ENCODE peak calls at places on chromosomes 13 and 19, in ten cellular contexts. Z, T, F, N, B, P, S, D, L and M are unnamed samples. For H3K36me3, the result is how much of the 10 kb centered on the place peaks cover.

GRCh38 chr13:48715977-48716376 is 62.2 kb downstream of the CYSLTR2 start:
- DNase-seq in S (no peak), Z (no peak), D (no peak), N (no peak), B (no peak), T (no peak), P (no peak), L (no peak), F (no peak), M (no peak)

GRCh38 chr13:97567510-97568243 is 133.7 kb downstream of the RAP2A start:
- DNase-seq in Z (no peak), S (peak), F (no peak), B (peak), N (peak), L (peak), T (peak), P (no peak), D (peak), M (no peak)

GRCh38 chr13:35979378-35979911 is 151.7 kb downstream of the DCLK1 start:
- DNase-seq in N (peak), Z (peak), P (no peak), F (no peak), D (peak), S (peak), L (peak), T (no peak), B (peak), M (no peak)

GRCh38 chr13:60244381-60244780 is 80.7 kb upstream of the DIAPH3 start:
- DNase-seq in S (no peak), T (no peak), F (no peak), P (peak), D (no peak), Z (no peak), N (no peak), L (no peak), B (no peak), M (no peak)

GRCh38 chr13:105979586-105979985 is 555.9 kb downstream of the EFNB2 start:
- DNase-seq in D (no peak), F (peak), L (no peak), B (no peak), N (peak), Z (no peak), P (no peak), S (no peak), T (no peak), M (no peak)

GRCh38 chr13:98778749-98779148 is 26.3 kb upstream of the SLC15A1 start:
- DNase-seq in N (no peak), T (no peak), Z (no peak), S (no peak), B (no peak), D (no peak), L (no peak), P (no peak), F (no peak), M (no peak)

GRCh38 chr13:72638059-72638815 is 89.2 kb downstream of the MZT1 start:
- DNase-seq in N (no peak), B (no peak), Z (no peak), S (no peak), F (no peak), L (no peak), T (no peak), P (no peak), D (no peak), M (no peak)

GRCh38 chr13:39012608-39013007 is 22.0 kb upstream of the STOML3 start:
- DNase-seq in B (no peak), F (no peak), T (no peak), N (no peak), S (no peak), Z (no peak), D (no peak), P (no peak), L (no peak), M (no peak)

GRCh38 chr19:47381121-47381520 is 32.0 kb downstream of the DHX34 start:
- DNase-seq in T (no peak), P (peak), N (no peak), B (no peak), S (no peak), L (no peak), F (no peak), Z (no peak), D (no peak), M (no peak)

GRCh38 chr13:33197551-33197971 is 88.0 kb downstream of the STARD13 start:
- DNase-seq in B (no peak), F (no peak), P (no peak), D (no peak), Z (no peak), N (no peak), L (no peak), T (no peak), S (no peak), M (no peak)

GRCh38 chr13:106133025-106133424 is 402.4 kb downstream of the EFNB2 start:
- DNase-seq in Z (no peak), N (no peak), D (no peak), P (no peak), S (no peak), T (no peak), L (peak), F (no peak), B (no peak), M (no peak)

GRCh38 chr19:40398417-40399056 is 8.6 kb upstream of the HIPK4 start:
- DNase-seq in P (no peak), N (peak), F (peak), B (no peak), D (peak), T (peak), S (no peak), Z (no peak), L (peak), M (peak)

DNA sequence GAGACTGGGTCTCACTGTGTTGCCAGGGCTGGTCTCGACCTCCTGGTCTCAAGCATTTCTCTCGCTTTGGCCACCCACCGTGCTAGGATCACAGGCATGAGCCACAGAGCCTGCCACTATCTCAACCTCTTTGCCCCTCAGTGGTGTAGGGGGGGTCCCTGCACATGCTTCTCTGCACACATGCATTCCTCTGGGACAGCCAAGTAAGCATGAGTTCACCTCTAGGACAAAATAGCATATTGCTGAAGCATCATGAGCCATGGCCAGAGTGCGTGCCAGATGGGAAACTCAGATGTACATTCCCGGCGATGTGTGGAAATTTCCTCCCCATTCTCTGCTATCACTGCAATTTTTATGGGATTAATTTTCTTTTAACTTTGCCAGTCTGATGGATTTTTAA is 23.1 kb downstream of the CHAF1A start:
- DNase-seq in Z (no peak), S (no peak), F (no peak), N (no peak), P (no peak), T (no peak), B (no peak), D (no peak), L (peak), M (no peak)
- H3K27ac ChIP-seq in Z (no peak), S (no peak), F (no peak), N (no peak), P (no peak), T (no peak), B (no peak), D (no peak), L (peak), M (no peak)

GRCh38 chr19:2986951-2987491 is 9.7 kb downstream of the TLE6 start:
- DNase-seq in F (peak), D (no peak), N (no peak), B (no peak), L (no peak), Z (no peak), P (no peak), S (no peak), T (no peak), M (no peak)
- H3K4me3 ChIP-seq in F (no peak), D (no peak), N (no peak), B (no peak), L (no peak), Z (no peak), P (no peak), S (no peak), T (no peak), M (no peak)

GRCh38 chr19:45069056-45069455 is 7.2 kb downstream of the ZNF296 start:
- DNase-seq in T (no peak), F (no peak), B (no peak), L (peak), N (peak), S (no peak), P (peak), Z (no peak), D (peak), M (no peak)

GRCh38 chr19:45070861-45071544 is 5.3 kb downstream of the ZNF296 start:
- DNase-seq in N (no peak), L (no peak), D (peak), F (no peak), P (peak), S (no peak), Z (no peak), T (no peak), B (no peak), M (no peak)

GRCh38 chr19:45070214-45070613 is 6.1 kb downstream of the ZNF296 start:
- DNase-seq in F (no peak), P (peak), D (no peak), L (no peak), N (no peak), Z (no peak), S (no peak), T (no peak), B (no peak), M (no peak)

GRCh38 chr19:45071969-45072790 is 4.1 kb downstream of the ZNF296 start:
- DNase-seq in D (no peak), S (no peak), B (no peak), T (no peak), N (no peak), Z (no peak), L (no peak), F (no peak), P (no peak), M (no peak)

GRCh38 chr19:45071545-45071938 is 4.7 kb downstream of the ZNF296 start:
- DNase-seq in N (no peak), S (no peak), F (no peak), L (no peak), T (no peak), D (no peak), B (no peak), Z (no peak), P (no peak), M (no peak)
- H3K36me3 ChIP-seq in N (under half), S (under half), F (under half), L (under half), T (half or more), D (under half), B (under half), Z (half or more), P (under half), M (half or more)

DNA sequence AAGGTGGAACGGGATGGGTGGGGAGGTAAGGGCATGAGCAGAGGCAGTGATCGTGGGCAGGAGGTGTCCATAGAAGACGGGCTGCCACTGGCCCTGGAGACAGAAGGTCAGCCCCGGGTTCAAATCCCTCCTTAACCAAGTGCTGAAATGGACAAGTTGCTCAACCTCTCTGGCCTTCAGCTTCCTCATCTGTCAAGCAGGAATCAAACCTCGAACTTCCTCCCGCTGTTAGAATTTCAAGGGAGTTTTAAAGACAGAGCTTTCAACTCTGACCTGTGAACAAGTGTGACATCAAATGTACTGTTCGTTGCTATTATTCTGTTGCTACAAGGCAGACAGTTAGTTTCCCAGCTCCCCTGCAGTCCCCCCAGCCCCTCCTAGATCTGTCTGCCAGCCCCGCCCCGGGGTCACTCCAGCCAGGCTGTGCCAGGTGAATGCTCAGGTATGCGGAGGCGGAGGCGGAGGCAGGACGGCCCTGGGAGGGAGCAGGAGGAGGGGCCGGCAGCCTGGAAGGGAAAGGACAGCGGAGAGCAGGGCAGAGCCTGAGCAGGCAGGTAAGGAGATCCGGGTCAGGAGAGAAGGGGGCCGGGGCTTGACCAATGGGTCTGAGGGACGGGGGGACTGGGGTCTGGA is at the start of gene EPS8L1:
- DNase-seq in B (no peak), P (no peak), D (peak), Z (no peak), L (no peak), T (peak), S (no peak), N (peak), F (no peak), M (no peak)
- H3K27ac ChIP-seq in B (no peak), P (no peak), D (peak), Z (no peak), L (no peak), T (peak), S (no peak), N (no peak), F (no peak), M (no peak)

DNA sequence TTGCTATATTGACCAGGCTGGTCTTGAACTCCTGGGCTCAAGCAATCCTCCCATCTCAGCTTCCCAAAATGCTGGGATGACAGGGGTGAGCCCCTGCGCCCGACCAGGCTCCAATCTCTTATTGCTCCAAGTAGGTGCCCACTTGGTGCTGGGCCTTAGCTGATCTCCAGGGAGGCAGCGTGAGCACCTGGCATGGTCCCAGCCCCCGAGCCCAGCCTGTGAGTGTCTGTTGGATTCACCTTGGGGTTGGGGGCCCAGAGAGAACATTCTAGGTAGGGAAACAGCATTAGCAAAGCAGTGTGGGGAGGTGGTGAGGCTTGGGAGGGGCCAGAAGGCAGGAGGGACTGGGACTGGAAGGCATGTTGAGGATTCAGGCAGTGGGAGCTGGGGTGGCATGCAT is 45.5 kb downstream of the DNM2 start:
- DNase-seq in P (no peak), T (no peak), F (no peak), S (no peak), L (no peak), N (no peak), Z (no peak), D (no peak), B (no peak), M (no peak)
- H3K4me3 ChIP-seq in P (no peak), T (no peak), F (no peak), S (no peak), L (no peak), N (no peak), Z (no peak), D (no peak), B (no peak), M (no peak)

DNA sequence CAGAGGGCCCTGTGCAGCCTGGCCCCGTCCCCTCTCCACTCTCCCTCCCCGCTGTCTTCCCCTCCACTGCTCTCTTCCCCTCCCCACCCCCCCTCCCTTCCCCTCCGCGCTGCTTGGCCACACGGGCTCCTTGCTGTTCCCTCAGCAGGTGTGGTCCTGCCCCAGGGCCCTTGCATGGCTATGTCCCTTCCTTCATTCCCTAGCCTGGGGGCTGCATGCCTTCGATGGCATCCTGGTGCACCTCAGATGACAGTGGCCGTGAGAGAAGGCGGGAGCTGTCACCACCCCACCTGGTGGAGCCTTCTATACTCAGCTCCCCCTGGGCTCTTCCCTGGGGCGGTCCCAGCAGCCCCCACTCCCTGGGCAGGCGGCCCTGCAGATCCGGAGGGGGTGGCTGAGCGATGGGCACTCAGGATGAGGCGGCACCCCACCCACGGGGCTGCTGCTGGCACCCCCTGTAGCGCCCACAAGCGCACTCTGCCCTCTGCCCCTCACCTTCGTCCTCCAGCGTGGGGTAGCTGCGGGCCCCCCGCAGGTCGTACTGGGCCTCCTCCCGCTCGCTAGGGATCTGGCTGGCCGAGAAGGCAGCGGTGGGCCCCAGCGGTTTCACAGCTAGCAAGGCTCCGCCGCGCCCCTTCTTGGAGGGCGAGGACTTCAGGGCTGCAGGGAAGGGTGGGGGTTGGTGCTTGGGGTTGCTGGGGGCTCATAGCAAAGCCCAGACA is 17.2 kb upstream of the CACTIN start:
- DNase-seq in L (no peak), P (no peak), F (no peak), Z (no peak), T (no peak), B (no peak), S (no peak), N (no peak), D (no peak), M (no peak)
- H3K36me3 ChIP-seq in L (under half), P (under half), F (under half), Z (half or more), T (half or more), B (under half), S (half or more), N (under half), D (under half), M (under half)

GRCh38 chr19:10290876-10291553 is 1.3 kb downstream of the ICAM5 start:
- DNase-seq in S (no peak), T (peak), Z (peak), F (peak), L (peak), N (peak), B (no peak), D (peak), P (no peak), M (no peak)

GRCh38 chr19:10289167-10289835 is 451 bp upstream of the ICAM5 start:
- DNase-seq in L (peak), T (peak), P (peak), D (no peak), Z (peak), N (no peak), B (no peak), F (peak), S (no peak), M (peak)

GRCh38 chr19:10290439-10290875 is 705 bp downstream of the ICAM5 start:
- DNase-seq in P (no peak), F (peak), B (no peak), D (no peak), N (no peak), T (no peak), Z (no peak), L (peak), S (no peak), M (no peak)

GRCh38 chr19:10288662-10289166 is 1.0 kb upstream of the ICAM5 start:
- DNase-seq in S (no peak), F (peak), Z (no peak), P (peak), B (no peak), D (no peak), N (peak), L (peak), T (peak), M (no peak)

GRCh38 chr19:10289836-10290438 is at the start of gene ICAM5:
- DNase-seq in Z (no peak), D (no peak), P (peak), T (no peak), S (no peak), N (no peak), F (peak), B (no peak), L (peak), M (no peak)
- H3K27ac ChIP-seq in Z (no peak), D (no peak), P (peak), T (peak), S (no peak), N (no peak), F (no peak), B (no peak), L (peak), M (no peak)

GRCh38 chr19:52065399-52065798 is 16.8 kb upstream of the ZNF432 start:
- DNase-seq in T (no peak), F (no peak), L (no peak), Z (no peak), S (no peak), B (no peak), P (no peak), N (no peak), D (no peak), M (no peak)

GRCh38 chr19:52069653-52070052 is 21.0 kb upstream of the ZNF432 start:
- DNase-seq in S (no peak), L (no peak), T (no peak), F (no peak), N (no peak), Z (no peak), B (no peak), P (no peak), D (no peak), M (no peak)

GRCh38 chr19:52070496-52070895 is 21.9 kb upstream of the ZNF432 start:
- DNase-seq in B (no peak), S (no peak), L (no peak), Z (no peak), D (no peak), F (no peak), N (no peak), P (no peak), T (no peak), M (no peak)

DNA sequence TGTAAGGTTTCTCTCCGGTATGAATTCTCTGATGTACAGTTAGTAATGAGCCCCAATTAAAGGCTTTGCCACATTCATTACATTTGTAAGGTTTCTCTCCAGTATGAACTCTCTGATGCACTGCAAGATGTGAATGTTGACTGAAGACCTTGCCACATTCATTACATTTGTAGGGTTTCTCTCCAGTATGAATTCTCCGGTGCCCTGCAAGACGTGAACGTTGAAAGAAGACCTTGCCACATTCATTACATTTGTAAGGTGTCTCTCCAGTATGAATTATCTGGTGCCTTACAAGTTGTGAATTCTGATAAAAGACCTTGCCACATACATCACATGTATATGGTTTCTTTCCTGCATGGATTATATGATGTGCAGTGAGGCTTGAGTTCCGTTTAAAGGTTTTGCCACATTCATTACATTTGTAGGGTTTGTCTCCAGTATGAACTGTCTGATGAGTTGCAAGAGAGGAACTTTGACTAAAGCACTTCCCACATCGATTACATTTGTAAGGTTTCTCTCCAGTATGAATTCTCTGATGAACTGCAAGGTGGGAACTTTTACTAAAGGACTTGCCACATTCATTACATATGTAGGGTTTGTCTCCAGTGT is 17.7 kb upstream of the ZNF432 start:
- DNase-seq in Z (no peak), S (no peak), D (no peak), T (no peak), P (no peak), F (no peak), B (no peak), N (no peak), L (no peak), M (no peak)
- H3K4me3 ChIP-seq in Z (no peak), S (no peak), D (peak), T (no peak), P (no peak), F (no peak), B (no peak), N (no peak), L (peak), M (peak)